ENCODE peak calls at places on chromosomes 7 and 10, in five cellular contexts. One of them, this sample, is unnamed.

GRCh38 chr10:123136221-123136805 is 543 bp downstream of the HMX3 start:
- DNase-seq in Peyer's patch: no peak
- DNase-seq in lower leg skin: no peak
- DNase-seq in MCF 10A: no peak
- DNase-seq in suprapubic skin: no peak
- DNase-seq in this sample: peak

GRCh38 chr7:18363751-18364402 is 131.7 kb upstream of the HDAC9 start:
- DNase-seq in Peyer's patch: no peak
- DNase-seq in lower leg skin: no peak
- DNase-seq in MCF 10A: no peak
- DNase-seq in suprapubic skin: no peak
- DNase-seq in this sample: no peak

GRCh38 chr7:26620352-26620751 is 244.0 kb downstream of the SKAP2 start:
- DNase-seq in Peyer's patch: no peak
- DNase-seq in lower leg skin: peak
- DNase-seq in MCF 10A: peak
- DNase-seq in suprapubic skin: no peak
- DNase-seq in this sample: peak

GRCh38 chr10:69385454-69386350 is 31.0 kb downstream of the TACR2 start:
- DNase-seq in Peyer's patch: no peak
- DNase-seq in lower leg skin: no peak
- DNase-seq in MCF 10A: no peak
- DNase-seq in suprapubic skin: no peak
- DNase-seq in this sample: no peak

GRCh38 chr10:1217237-1217587 is 161.0 kb downstream of the WDR37 start:
- DNase-seq in Peyer's patch: peak
- DNase-seq in lower leg skin: peak
- DNase-seq in MCF 10A: no peak
- DNase-seq in suprapubic skin: no peak
- DNase-seq in this sample: no peak

GRCh38 chr10:96651998-96652431 is 65.2 kb upstream of the TM9SF3 start:
- DNase-seq in Peyer's patch: no peak
- DNase-seq in lower leg skin: no peak
- DNase-seq in MCF 10A: no peak
- DNase-seq in suprapubic skin: no peak
- DNase-seq in this sample: no peak

GRCh38 chr10:17229016-17229716 is 1.1 kb downstream of the VIM start:
- DNase-seq in Peyer's patch: peak
- DNase-seq in lower leg skin: peak
- DNase-seq in MCF 10A: peak
- DNase-seq in suprapubic skin: peak
- DNase-seq in this sample: peak

GRCh38 chr7:31744294-31744874 is 57.4 kb downstream of the PPP1R17 start:
- DNase-seq in Peyer's patch: peak
- DNase-seq in lower leg skin: no peak
- DNase-seq in MCF 10A: peak
- DNase-seq in suprapubic skin: no peak
- DNase-seq in this sample: peak

GRCh38 chr7:80942261-80943041 is 23.6 kb upstream of the SEMA3C start:
- DNase-seq in Peyer's patch: no peak
- DNase-seq in lower leg skin: no peak
- DNase-seq in MCF 10A: peak
- DNase-seq in suprapubic skin: no peak
- DNase-seq in this sample: peak

GRCh38 chr10:97724341-97724941 is 10.9 kb downstream of the MARVELD1 start:
- DNase-seq in Peyer's patch: no peak
- DNase-seq in lower leg skin: no peak
- DNase-seq in MCF 10A: peak
- DNase-seq in suprapubic skin: no peak
- DNase-seq in this sample: no peak

GRCh38 chr7:150923802-150924201 is 54.3 kb downstream of the KCNH2 start:
- DNase-seq in Peyer's patch: no peak
- DNase-seq in lower leg skin: no peak
- DNase-seq in MCF 10A: no peak
- DNase-seq in suprapubic skin: no peak
- DNase-seq in this sample: no peak

GRCh38 chr10:48470893-48471805 is 133.7 kb downstream of the ARHGAP22 start:
- DNase-seq in Peyer's patch: peak
- DNase-seq in lower leg skin: peak
- DNase-seq in MCF 10A: peak
- DNase-seq in suprapubic skin: peak
- DNase-seq in this sample: no peak

GRCh38 chr10:78817361-78817760 is 251.4 kb upstream of the ZMIZ1 start:
- DNase-seq in Peyer's patch: no peak
- DNase-seq in lower leg skin: no peak
- DNase-seq in MCF 10A: no peak
- DNase-seq in suprapubic skin: no peak
- DNase-seq in this sample: no peak

GRCh38 chr10:73937333-73938020 is 26.5 kb downstream of the PLAU start:
- DNase-seq in Peyer's patch: no peak
- DNase-seq in lower leg skin: no peak
- DNase-seq in MCF 10A: peak
- DNase-seq in suprapubic skin: no peak
- DNase-seq in this sample: no peak

DNA sequence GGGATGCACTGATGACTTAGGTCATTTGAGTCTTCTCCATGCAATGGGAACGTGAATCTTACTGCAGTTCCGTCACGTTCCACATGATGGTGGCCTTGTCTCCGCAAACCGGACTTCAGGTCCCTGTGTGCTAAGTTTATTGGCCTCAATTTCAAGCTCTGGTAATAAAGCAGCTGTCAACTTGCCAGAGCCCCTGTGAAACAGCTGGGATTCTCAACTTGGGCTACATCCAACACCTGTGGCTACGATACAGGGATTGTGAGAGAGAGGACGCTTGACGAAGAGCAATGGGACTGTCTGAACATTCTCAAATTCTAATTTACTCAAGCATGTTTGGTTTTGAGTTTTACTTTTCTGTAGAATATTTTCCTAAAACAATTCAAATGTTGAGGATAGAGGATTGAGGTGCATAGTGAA is 174.2 kb downstream of the PTN start:
- DNase-seq in Peyer's patch: no peak
- DNase-seq in lower leg skin: no peak
- DNase-seq in MCF 10A: peak
- DNase-seq in suprapubic skin: no peak
- DNase-seq in this sample: peak
- TF ChIP-seq CTCF in Peyer's patch: no peak
- TF ChIP-seq CTCF in lower leg skin: no peak
- TF ChIP-seq CTCF in MCF 10A: peak
- TF ChIP-seq CTCF in suprapubic skin: peak
- TF ChIP-seq CTCF in this sample: peak

GRCh38 chr10:71064413-71065118 is 147.8 kb upstream of the UNC5B start:
- DNase-seq in Peyer's patch: no peak
- DNase-seq in lower leg skin: no peak
- DNase-seq in MCF 10A: no peak
- DNase-seq in suprapubic skin: no peak
- DNase-seq in this sample: no peak
- TF ChIP-seq CTCF in Peyer's patch: no peak
- TF ChIP-seq CTCF in lower leg skin: no peak
- TF ChIP-seq CTCF in MCF 10A: no peak
- TF ChIP-seq CTCF in suprapubic skin: no peak
- TF ChIP-seq CTCF in this sample: no peak

GRCh38 chr7:128932862-128933821 is 4.6 kb upstream of the IRF5 start:
- DNase-seq in Peyer's patch: no peak
- DNase-seq in lower leg skin: peak
- DNase-seq in MCF 10A: no peak
- DNase-seq in suprapubic skin: peak
- DNase-seq in this sample: no peak
- TF ChIP-seq CTCF in Peyer's patch: no peak
- TF ChIP-seq CTCF in lower leg skin: no peak
- TF ChIP-seq CTCF in MCF 10A: no peak
- TF ChIP-seq CTCF in suprapubic skin: no peak
- TF ChIP-seq CTCF in this sample: no peak

GRCh38 chr7:94655562-94655883 is 410 bp downstream of the SGCE start:
- DNase-seq in Peyer's patch: peak
- DNase-seq in lower leg skin: no peak
- DNase-seq in MCF 10A: no peak
- DNase-seq in suprapubic skin: no peak
- DNase-seq in this sample: peak
- TF ChIP-seq CTCF in Peyer's patch: no peak
- TF ChIP-seq CTCF in lower leg skin: no peak
- TF ChIP-seq CTCF in MCF 10A: no peak
- TF ChIP-seq CTCF in suprapubic skin: no peak
- TF ChIP-seq CTCF in this sample: no peak

DNA sequence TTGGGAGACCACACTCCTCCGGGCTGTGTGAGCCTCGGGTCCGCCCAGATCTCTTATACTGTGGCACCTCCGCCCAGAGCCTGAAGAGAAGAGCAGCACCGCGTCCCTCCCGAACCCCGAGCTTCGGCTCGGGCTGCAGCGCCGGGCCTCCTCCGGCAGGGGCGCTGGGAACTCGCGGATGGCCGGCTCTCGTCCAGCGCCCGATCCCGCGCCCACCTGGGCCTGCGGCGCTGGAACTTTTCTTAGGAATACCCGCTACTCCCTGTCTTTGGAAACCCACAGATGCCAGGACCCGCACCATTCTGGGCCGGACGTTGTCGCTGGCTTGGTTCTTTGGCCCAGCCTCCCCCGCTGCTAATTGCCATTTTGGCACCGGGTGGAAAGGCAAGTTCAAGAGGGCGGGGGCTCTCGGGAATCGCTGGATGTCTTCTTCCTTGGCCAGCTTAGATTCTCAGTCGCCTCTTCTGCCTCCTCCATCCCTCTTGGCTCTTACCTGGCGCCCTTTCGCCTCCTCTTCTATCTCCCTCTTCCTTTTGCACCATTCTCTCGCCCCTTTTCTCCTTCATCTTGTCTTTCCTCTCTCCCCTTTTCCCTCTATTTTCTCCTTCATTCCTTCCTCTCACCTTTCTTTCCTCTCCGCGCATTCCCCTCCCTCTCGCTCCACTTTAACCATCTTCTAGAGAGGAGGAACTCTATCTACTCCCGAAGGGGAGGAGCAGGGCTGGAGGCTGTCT is 2.1 kb upstream of the SORCS3 start:
- DNase-seq in Peyer's patch: no peak
- DNase-seq in lower leg skin: no peak
- DNase-seq in MCF 10A: no peak
- DNase-seq in suprapubic skin: no peak
- DNase-seq in this sample: peak
- TF ChIP-seq CTCF in Peyer's patch: peak
- TF ChIP-seq CTCF in lower leg skin: no peak
- TF ChIP-seq CTCF in MCF 10A: peak
- TF ChIP-seq CTCF in suprapubic skin: no peak
- TF ChIP-seq CTCF in this sample: peak

GRCh38 chr7:33421384-33421783 is 292.0 kb downstream of the BBS9 start:
- DNase-seq in Peyer's patch: no peak
- DNase-seq in lower leg skin: no peak
- DNase-seq in MCF 10A: no peak
- DNase-seq in suprapubic skin: no peak
- DNase-seq in this sample: no peak
- TF ChIP-seq CTCF in Peyer's patch: no peak
- TF ChIP-seq CTCF in lower leg skin: no peak
- TF ChIP-seq CTCF in MCF 10A: no peak
- TF ChIP-seq CTCF in suprapubic skin: no peak
- TF ChIP-seq CTCF in this sample: no peak

DNA sequence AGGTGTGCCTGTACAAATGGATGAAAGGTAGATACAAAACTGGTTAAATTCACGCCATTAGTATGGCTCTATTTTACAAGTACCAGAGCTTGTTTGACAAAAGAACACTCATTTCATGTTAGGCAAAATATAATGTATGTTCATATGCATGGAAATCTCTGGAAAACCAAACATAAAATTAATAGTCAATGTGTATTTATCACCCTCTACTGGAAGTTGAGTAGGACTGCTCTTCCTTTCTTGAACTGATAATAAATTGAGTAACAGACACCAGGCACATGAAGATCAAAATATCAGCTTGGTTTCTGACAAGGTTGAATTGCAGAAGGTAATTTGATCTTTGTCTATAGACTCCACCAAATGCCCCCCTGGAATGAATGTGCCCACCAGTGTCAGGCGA is 19.8 kb upstream of the AKR1B1 start:
- DNase-seq in Peyer's patch: no peak
- DNase-seq in lower leg skin: no peak
- DNase-seq in MCF 10A: no peak
- DNase-seq in suprapubic skin: no peak
- DNase-seq in this sample: no peak
- TF ChIP-seq CTCF in Peyer's patch: no peak
- TF ChIP-seq CTCF in lower leg skin: no peak
- TF ChIP-seq CTCF in MCF 10A: peak
- TF ChIP-seq CTCF in suprapubic skin: no peak
- TF ChIP-seq CTCF in this sample: no peak

GRCh38 chr7:28483868-28484267 is 71.5 kb downstream of the CREB5 start:
- DNase-seq in Peyer's patch: no peak
- DNase-seq in lower leg skin: no peak
- DNase-seq in MCF 10A: no peak
- DNase-seq in suprapubic skin: no peak
- DNase-seq in this sample: no peak
- TF ChIP-seq CTCF in Peyer's patch: no peak
- TF ChIP-seq CTCF in lower leg skin: no peak
- TF ChIP-seq CTCF in MCF 10A: no peak
- TF ChIP-seq CTCF in suprapubic skin: no peak
- TF ChIP-seq CTCF in this sample: no peak